ENCODE peak calls at places on chromosomes 11 and 22, in seven cellular contexts. T is body of pancreas, H is spleen, Z is H1, F is right lobe of liver, I is coronary artery, P is transverse colon. L is an unnamed sample.

GRCh38 chr11:132311703-132312102 is 941.3 kb downstream of the NTM start:
- DNase-seq in T (no peak), H (no peak), Z (no peak), F (no peak), I (no peak), P (no peak), L (no peak)

GRCh38 chr11:67409781-67410368 is 5.6 kb upstream of the CARNS1 start:
- DNase-seq in T (peak), H (peak), Z (peak), F (no peak), I (no peak), P (peak), L (no peak)

GRCh38 chr22:28904211-28904808 is 20.9 kb downstream of the ZNRF3 start:
- DNase-seq in T (no peak), H (no peak), Z (no peak), F (no peak), I (no peak), P (no peak), L (no peak)

GRCh38 chr11:47852053-47852452 is 3.9 kb upstream of the NUP160 start:
- DNase-seq in T (no peak), H (no peak), Z (no peak), F (no peak), I (no peak), P (no peak), L (no peak)

GRCh38 chr22:22171357-22172218 is 73.0 kb upstream of the VPREB1 start:
- DNase-seq in T (no peak), H (no peak), Z (no peak), F (no peak), I (no peak), P (no peak), L (no peak)

GRCh38 chr11:117828641-117829368 is 4.3 kb upstream of the FXYD2 start:
- DNase-seq in T (peak), H (peak), Z (peak), F (no peak), I (peak), P (peak), L (peak)

GRCh38 chr22:26553056-26553752 is 36.7 kb downstream of the TPST2 start:
- DNase-seq in T (peak), H (no peak), Z (no peak), F (no peak), I (no peak), P (no peak), L (no peak)

GRCh38 chr11:72599325-72600117 is 74.7 kb downstream of the PDE2A start:
- DNase-seq in T (no peak), H (no peak), Z (no peak), F (no peak), I (no peak), P (no peak), L (no peak)

GRCh38 chr11:123518496-123519054 is 88.5 kb downstream of the GRAMD1B start:
- DNase-seq in T (no peak), H (no peak), Z (no peak), F (no peak), I (no peak), P (no peak), L (no peak)

GRCh38 chr11:86244063-86244521 is 461 bp upstream of the EED start:
- DNase-seq in T (peak), H (peak), Z (no peak), F (peak), I (peak), P (peak), L (peak)

GRCh38 chr22:42273855-42274451 is 3.5 kb upstream of the TCF20 start:
- DNase-seq in T (no peak), H (peak), Z (no peak), F (no peak), I (no peak), P (no peak), L (no peak)

GRCh38 chr11:96234866-96235441 is 108.0 kb downstream of the MAML2 start:
- DNase-seq in T (no peak), H (no peak), Z (no peak), F (no peak), I (no peak), P (no peak), L (no peak)

GRCh38 chr22:29623059-29623458 is 19.6 kb downstream of the NF2 start:
- DNase-seq in T (no peak), H (no peak), Z (no peak), F (no peak), I (no peak), P (no peak), L (no peak)

GRCh38 chr11:64572143-64572542 is 18.9 kb upstream of the SLC22A12 start:
- DNase-seq in T (no peak), H (peak), Z (no peak), F (no peak), I (no peak), P (no peak), L (no peak)

GRCh38 chr22:19289475-19290161 is 1.9 kb downstream of the CLTCL1 start:
- DNase-seq in T (no peak), H (no peak), Z (no peak), F (no peak), I (no peak), P (no peak), L (no peak)

GRCh38 chr11:22656128-22656527 is 10.3 kb upstream of the GAS2 start:
- DNase-seq in T (no peak), H (no peak), Z (no peak), F (no peak), I (no peak), P (no peak), L (no peak)

GRCh38 chr11:121036981-121037380 is 13.1 kb downstream of the TBCEL start:
- DNase-seq in T (no peak), H (no peak), Z (no peak), F (no peak), I (no peak), P (no peak), L (no peak)

GRCh38 chr11:6687876-6688275 is 4.7 kb upstream of the MRPL17 start:
- DNase-seq in T (no peak), H (no peak), Z (no peak), F (no peak), I (no peak), P (no peak), L (no peak)

GRCh38 chr11:107956543-107956942 is 28.3 kb downstream of the RAB39A start:
- DNase-seq in T (no peak), H (no peak), Z (no peak), F (no peak), I (no peak), P (no peak), L (no peak)

GRCh38 chr11:111586305-111586915 is 15.8 kb upstream of the SIK2 start:
- DNase-seq in T (peak), H (no peak), Z (no peak), F (no peak), I (no peak), P (no peak), L (no peak)

GRCh38 chr22:49574861-49575702 is 252.6 kb downstream of the BRD1 start:
- DNase-seq in T (no peak), H (peak), Z (no peak), F (no peak), I (peak), P (peak), L (peak)

GRCh38 chr11:120646206-120646605 is 134.7 kb downstream of the GRIK4 start:
- DNase-seq in T (no peak), H (peak), Z (no peak), F (no peak), I (no peak), P (no peak), L (no peak)

GRCh38 chr22:20013382-20013871 is 3.2 kb downstream of the ARVCF start:
- DNase-seq in T (peak), H (peak), Z (peak), F (peak), I (no peak), P (peak), L (peak)

GRCh38 chr22:31139866-31140716 is at the start of gene PLA2G3:
- DNase-seq in T (no peak), H (no peak), Z (peak), F (no peak), I (no peak), P (no peak), L (no peak)
- H3K4me3 ChIP-seq in T (no peak), H (no peak), Z (peak), F (no peak), I (no peak), P (no peak), L (no peak)

GRCh38 chr22:45329536-45329936 is 19.8 kb downstream of the FAM118A start:
- DNase-seq in T (no peak), H (no peak), Z (no peak), F (peak), I (no peak), P (no peak), L (no peak)

GRCh38 chr22:45332001-45332400 is 22.3 kb downstream of the FAM118A start:
- DNase-seq in T (no peak), H (no peak), Z (no peak), F (no peak), I (no peak), P (no peak), L (no peak)

GRCh38 chr22:45331486-45331885 is 21.8 kb downstream of the FAM118A start:
- DNase-seq in T (no peak), H (no peak), Z (no peak), F (no peak), I (no peak), P (no peak), L (no peak)

GRCh38 chr22:45330548-45330947 is 20.8 kb downstream of the FAM118A start:
- DNase-seq in T (no peak), H (no peak), Z (no peak), F (no peak), I (no peak), P (no peak), L (no peak)

DNA sequence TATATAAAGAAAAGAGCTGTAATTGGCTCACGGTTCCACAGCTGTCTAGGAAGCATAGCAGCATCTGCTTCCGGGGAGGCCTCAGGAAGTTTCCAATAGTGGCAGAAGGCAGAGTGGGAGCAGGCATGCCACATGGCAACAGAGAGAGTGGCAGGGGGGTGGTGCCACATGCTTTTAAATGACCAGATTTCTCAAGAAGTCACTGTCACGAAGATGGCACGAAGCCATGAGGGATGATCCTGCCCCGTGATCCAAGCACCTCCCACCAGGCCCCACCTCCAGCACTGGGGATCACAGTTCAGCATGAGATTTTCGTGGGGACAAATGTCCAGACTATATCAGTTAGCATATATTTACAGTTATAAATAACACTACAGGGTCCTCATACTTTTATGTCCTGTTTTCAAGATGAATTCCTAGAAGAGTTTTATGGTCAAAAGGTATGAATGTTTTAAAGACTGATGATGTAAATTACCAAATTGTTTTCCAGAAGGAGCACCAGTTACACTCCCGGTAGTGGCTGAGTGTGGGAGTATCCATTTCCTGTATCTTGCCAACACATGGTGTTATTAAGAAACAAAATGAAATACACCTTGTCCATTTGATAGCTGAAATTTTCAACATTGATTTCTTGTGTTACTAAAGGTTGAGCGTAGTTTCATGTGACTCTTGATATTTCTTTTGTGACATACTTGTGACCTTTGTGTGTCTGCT is 19.2 kb downstream of the FAM118A start:
- DNase-seq in T (no peak), H (no peak), Z (no peak), F (peak), I (no peak), P (no peak), L (no peak)
- H3K27ac ChIP-seq in T (no peak), H (peak), Z (no peak), F (peak), I (no peak), P (no peak), L (no peak)

DNA sequence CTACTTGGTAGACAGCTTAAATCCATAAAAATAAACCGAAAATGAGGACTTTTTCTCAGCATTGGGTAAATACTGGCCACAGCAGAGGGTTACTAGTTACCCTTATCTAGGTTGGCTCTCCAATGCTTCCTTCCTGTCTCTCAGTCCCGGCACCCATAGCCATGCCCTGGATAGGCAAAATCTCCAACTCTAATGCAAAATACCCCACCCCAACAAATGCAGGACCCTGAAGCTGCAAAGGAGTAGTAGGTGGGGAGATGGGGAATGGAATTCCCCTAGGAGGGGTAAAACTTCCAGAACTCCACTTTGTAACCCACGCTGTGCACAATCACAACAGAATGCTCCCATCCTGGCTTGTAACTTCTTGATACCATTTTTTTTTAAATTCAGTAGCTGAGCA is 2.9 kb downstream of the PAX6 start:
- DNase-seq in T (no peak), H (no peak), Z (peak), F (no peak), I (no peak), P (no peak), L (no peak)
- H3K4me3 ChIP-seq in T (no peak), H (no peak), Z (peak), F (no peak), I (no peak), P (no peak), L (no peak)

GRCh38 chr11:130513132-130513531 is 64.7 kb downstream of the ADAMTS15 start:
- DNase-seq in T (no peak), H (no peak), Z (no peak), F (no peak), I (no peak), P (peak), L (peak)
- H3K27ac ChIP-seq in T (no peak), H (no peak), Z (no peak), F (no peak), I (no peak), P (no peak), L (no peak)

GRCh38 chr11:707817-708420 is 1.9 kb downstream of the EPS8L2 start:
- DNase-seq in T (peak), H (no peak), Z (no peak), F (no peak), I (no peak), P (no peak), L (no peak)
- H3K4me3 ChIP-seq in T (no peak), H (no peak), Z (no peak), F (peak), I (peak), P (peak), L (no peak)

L was measured in aorta.